ENCODE peak calls at places on chromosomes 6 and 20, in five cellular contexts. W is T-helper 1 cell; D is stimulated activated CD8-positive, alpha-beta memory T cell treated with anti-CD3 and anti-CD28 coated beads, Interleukin-12 subunit alpha, Interleukin-12 subunit beta, amount 100 ng/mL, for 4 hours; K is MCF 10A; O is uterus. L is an unnamed sample.

GRCh38 chr6:36443951-36444428 is 1.2 kb downstream of the KCTD20 start:
- DNase-seq in W (no peak), D (no peak), K (peak; percentile 55), O (no peak), L (no peak)

GRCh38 chr6:47733879-47734558 is 35.6 kb downstream of the ADGRF4 start:
- DNase-seq in W (no peak), D (no peak), K (peak; percentile 65), O (no peak), L (peak; percentile 16)

GRCh38 chr6:113848280-113848679 is 8.9 kb upstream of the MARCKS start:
- DNase-seq in W (no peak), D (no peak), K (no peak), O (no peak), L (no peak)

GRCh38 chr6:37483917-37484785 is 15.5 kb downstream of the CCDC167 start:
- DNase-seq in W (peak; percentile 59), D (peak; percentile 63), K (peak; percentile 58), O (peak; percentile 61), L (peak; percentile 21)

GRCh38 chr20:31560900-31561598 is 44.0 kb upstream of the ID1 start:
- DNase-seq in W (no peak), D (no peak), K (peak; percentile 94), O (no peak), L (peak; percentile 97)

GRCh38 chr6:146700078-146700686 is 101.4 kb downstream of the ADGB start:
- DNase-seq in W (no peak), D (no peak), K (peak; percentile 94), O (peak; percentile 45), L (peak; percentile 82)

GRCh38 chr6:44177691-44178423 is 19.2 kb downstream of the CAPN11 start:
- DNase-seq in W (no peak), D (no peak), K (peak; percentile 47), O (peak; percentile 61), L (peak; percentile 79)

GRCh38 chr20:35555951-35556645 is 14.2 kb downstream of the ERGIC3 start:
- DNase-seq in W (no peak), D (no peak), K (no peak), O (no peak), L (no peak)

GRCh38 chr6:25576920-25577319 is 75.1 kb upstream of the SCGN start:
- DNase-seq in W (no peak), D (no peak), K (no peak), O (no peak), L (peak; percentile 45)

GRCh38 chr6:77620290-77620882 is 32.5 kb upstream of the MEI4 start:
- DNase-seq in W (no peak), D (no peak), K (peak; percentile 57), O (no peak), L (no peak)

GRCh38 chr6:43923376-43924221 is 153.6 kb downstream of the VEGFA start:
- DNase-seq in W (no peak), D (no peak), K (peak; percentile 90), O (no peak), L (peak; percentile 68)

GRCh38 chr20:31452575-31452974 is 12.1 kb downstream of the DEFB123 start:
- DNase-seq in W (no peak), D (no peak), K (no peak), O (no peak), L (no peak)

GRCh38 chr6:72820153-72820552 is 198.3 kb downstream of the KCNQ5 start:
- DNase-seq in W (no peak), D (no peak), K (no peak), O (no peak), L (no peak)

GRCh38 chr6:159608961-159609673 is 83.9 kb downstream of the SOD2 start:
- DNase-seq in W (no peak), D (no peak), K (peak; percentile 66), O (no peak), L (peak; percentile 43)

GRCh38 chr20:6768228-6769185 is 1.0 kb downstream of the BMP2 start:
- DNase-seq in W (no peak), D (no peak), K (peak; percentile 27), O (peak; percentile 19), L (no peak)

GRCh38 chr20:38049800-38050199 is 16.3 kb downstream of the RPRD1B start:
- DNase-seq in W (no peak), D (no peak), K (peak; percentile 39), O (no peak), L (peak; percentile 70)

GRCh38 chr20:45320948-45321595 is 13.0 kb upstream of the MATN4 start:
- DNase-seq in W (no peak), D (no peak), K (no peak), O (no peak), L (no peak)

GRCh38 chr20:25066386-25066785 is 8.4 kb upstream of the ACSS1 start:
- DNase-seq in W (no peak), D (no peak), K (no peak), O (peak; percentile 13), L (no peak)

GRCh38 chr6:94372229-94372628 is 952.9 kb upstream of the EPHA7 start:
- DNase-seq in W (no peak), D (no peak), K (no peak), O (no peak), L (no peak)

GRCh38 chr20:9051508-9051907 is 17.4 kb upstream of the PLCB4 start:
- DNase-seq in W (no peak), D (no peak), K (peak; percentile 95), O (no peak), L (peak; percentile 97)

GRCh38 chr20:34925981-34926380 is 29.6 kb downstream of the GSS start:
- DNase-seq in W (no peak), D (no peak), K (no peak), O (no peak), L (no peak)

GRCh38 chr6:37623666-37624065 is 74.0 kb downstream of the MDGA1 start:
- DNase-seq in W (no peak), D (no peak), K (peak; percentile 35), O (no peak), L (no peak)

GRCh38 chr6:163260111-163260895 is 154.2 kb upstream of the QKI start:
- DNase-seq in W (no peak), D (no peak), K (no peak), O (no peak), L (no peak)

GRCh38 chr6:31352497-31353368 is 4.2 kb downstream of the HLA-B start:
- DNase-seq in W (no peak), D (no peak), K (no peak), O (no peak), L (no peak)

GRCh38 chr6:117200067-117200466 is 65.3 kb upstream of the VGLL2 start:
- DNase-seq in W (no peak), D (no peak), K (no peak), O (no peak), L (no peak)

GRCh38 chr6:16659471-16660156 is 101.6 kb downstream of the ATXN1 start:
- DNase-seq in W (no peak), D (no peak), K (no peak), O (no peak), L (no peak)

GRCh38 chr20:58722877-58723627 is 30.5 kb downstream of the NPEPL1 start:
- DNase-seq in W (no peak), D (no peak), K (no peak), O (peak; percentile 4), L (no peak)

GRCh38 chr6:27839303-27840081 is 72.7 kb downstream of the OR2B2 start:
- DNase-seq in W (no peak), D (no peak), K (peak; percentile 92), O (peak; percentile 55), L (peak; percentile 72)

GRCh38 chr20:57620274-57620990 is at the start of gene ZBP1:
- DNase-seq in W (no peak), D (peak; percentile 35), K (no peak), O (no peak), L (no peak)

GRCh38 chr20:19114410-19114809 is 98.0 kb upstream of the SLC24A3 start:
- DNase-seq in W (no peak), D (no peak), K (no peak), O (no peak), L (no peak)

GRCh38 chr6:2858678-2859324 is 17.1 kb upstream of the SERPINB1 start:
- DNase-seq in W (peak; percentile 40), D (no peak), K (no peak), O (no peak), L (no peak)

GRCh38 chr6:45617441-45617840 is 239.7 kb upstream of the SUPT3H start:
- DNase-seq in W (no peak), D (no peak), K (peak; percentile 66), O (no peak), L (no peak)

GRCh38 chr20:47761478-47762047 is 23.7 kb downstream of the SULF2 start:
- DNase-seq in W (no peak), D (no peak), K (no peak), O (no peak), L (no peak)

GRCh38 chr6:161418458-161418945 is 144.6 kb upstream of the AGPAT4 start:
- DNase-seq in W (no peak), D (no peak), K (peak; percentile 82), O (peak; percentile 20), L (peak; percentile 85)

GRCh38 chr20:48616481-48616880 is 211.3 kb downstream of the PREX1 start:
- DNase-seq in W (no peak), D (no peak), K (no peak), O (no peak), L (no peak)